ENCODE peak calls at places on chromosomes 1 and 21, in six cellular contexts. G is HCT116, J is WTC11, W is HepG2, Y is K562, B is GM12878. K is an unnamed sample.

GRCh38 chr1:30654188-30654587 is 69.2 kb downstream of the MATN1 start:
- DNase-seq in G (no peak), J (no peak), W (no peak), Y (no peak), B (no peak), K (no peak)

GRCh38 chr21:43364261-43364510 is 62.7 kb downstream of the SIK1 start:
- DNase-seq in G (no peak), J (no peak), W (no peak), Y (no peak), B (no peak), K (no peak)

GRCh38 chr1:208243522-208243850 is 698 bp downstream of the PLXNA2 start:
- DNase-seq in G (no peak), J (no peak), W (no peak), Y (no peak), B (no peak), K (no peak)

GRCh38 chr1:21907079-21907418 is 30.1 kb downstream of the HSPG2 start:
- DNase-seq in G (no peak), J (no peak), W (no peak), Y (no peak), B (no peak), K (no peak)

GRCh38 chr1:111907321-111907720 is 82.1 kb downstream of the KCND3 start:
- DNase-seq in G (no peak), J (no peak), W (no peak), Y (no peak), B (no peak), K (no peak)

GRCh38 chr1:18288609-18289219 is 181.1 kb downstream of the IGSF21 start:
- DNase-seq in G (no peak), J (no peak), W (no peak), Y (no peak), B (no peak), K (no peak)

GRCh38 chr1:93567255-93567918 is 114.2 kb downstream of the BCAR3 start:
- DNase-seq in G (no peak), J (no peak), W (peak), Y (peak), B (no peak), K (no peak)

GRCh38 chr1:110214454-110215404 is 4.6 kb downstream of the KCNC4 start:
- DNase-seq in G (no peak), J (no peak), W (peak), Y (no peak), B (no peak), K (no peak)

GRCh38 chr1:210233495-210234253 is 1.1 kb downstream of the SERTAD4 start:
- DNase-seq in G (peak), J (peak), W (no peak), Y (peak), B (no peak), K (peak)

GRCh38 chr1:116111196-116112021 is at the start of gene MAB21L3:
- DNase-seq in G (no peak), J (no peak), W (no peak), Y (no peak), B (peak), K (no peak)

GRCh38 chr1:246617156-246617555 is 50.9 kb downstream of the CNST start:
- DNase-seq in G (no peak), J (no peak), W (no peak), Y (no peak), B (no peak), K (no peak)

GRCh38 chr1:171438441-171438840 is 46.9 kb upstream of the PRRC2C start:
- DNase-seq in G (peak), J (no peak), W (no peak), Y (no peak), B (no peak), K (no peak)

GRCh38 chr1:185559684-185560310 is 174.4 kb upstream of the HMCN1 start:
- DNase-seq in G (peak), J (peak), W (peak), Y (peak), B (peak), K (peak)

GRCh38 chr1:26320896-26321295 is 3.1 kb downstream of the CD52 start:
- DNase-seq in G (no peak), J (no peak), W (no peak), Y (no peak), B (no peak), K (no peak)

GRCh38 chr1:234861761-234862160 is 251.8 kb upstream of the IRF2BP2 start:
- DNase-seq in G (no peak), J (no peak), W (no peak), Y (no peak), B (no peak), K (no peak)

GRCh38 chr1:155320661-155321576 is at the start of gene RUSC1:
- DNase-seq in G (no peak), J (peak), W (no peak), Y (peak), B (no peak), K (peak)

GRCh38 chr1:106055900-106056299 is 1000.6 kb upstream of the PRMT6 start:
- DNase-seq in G (no peak), J (no peak), W (no peak), Y (no peak), B (no peak), K (no peak)

GRCh38 chr1:80776286-80776685 is 1024.4 kb upstream of the ADGRL2 start:
- DNase-seq in G (no peak), J (no peak), W (no peak), Y (no peak), B (no peak), K (no peak)

GRCh38 chr1:3771108-3772026 is 1.2 kb upstream of the SMIM1 start:
- DNase-seq in G (no peak), J (no peak), W (peak), Y (peak), B (no peak), K (no peak)

GRCh38 chr21:45022348-45022675 is 52.1 kb upstream of the ADARB1 start:
- DNase-seq in G (no peak), J (no peak), W (no peak), Y (no peak), B (no peak), K (no peak)

GRCh38 chr21:45019887-45020537 is 54.4 kb upstream of the ADARB1 start:
- DNase-seq in G (no peak), J (peak), W (no peak), Y (no peak), B (no peak), K (no peak)

GRCh38 chr21:45021428-45022347 is 52.7 kb upstream of the ADARB1 start:
- DNase-seq in G (no peak), J (no peak), W (peak), Y (no peak), B (no peak), K (no peak)

GRCh38 chr21:45019076-45019886 is 55.1 kb upstream of the ADARB1 start:
- DNase-seq in G (no peak), J (peak), W (no peak), Y (no peak), B (no peak), K (no peak)

GRCh38 chr21:45020629-45021427 is 53.6 kb upstream of the ADARB1 start:
- DNase-seq in G (no peak), J (no peak), W (no peak), Y (no peak), B (no peak), K (no peak)
- TF ChIP-seq ATF3 in G (no peak), J (no peak), W (no peak), Y (no peak), B (no peak), K (no peak)

DNA sequence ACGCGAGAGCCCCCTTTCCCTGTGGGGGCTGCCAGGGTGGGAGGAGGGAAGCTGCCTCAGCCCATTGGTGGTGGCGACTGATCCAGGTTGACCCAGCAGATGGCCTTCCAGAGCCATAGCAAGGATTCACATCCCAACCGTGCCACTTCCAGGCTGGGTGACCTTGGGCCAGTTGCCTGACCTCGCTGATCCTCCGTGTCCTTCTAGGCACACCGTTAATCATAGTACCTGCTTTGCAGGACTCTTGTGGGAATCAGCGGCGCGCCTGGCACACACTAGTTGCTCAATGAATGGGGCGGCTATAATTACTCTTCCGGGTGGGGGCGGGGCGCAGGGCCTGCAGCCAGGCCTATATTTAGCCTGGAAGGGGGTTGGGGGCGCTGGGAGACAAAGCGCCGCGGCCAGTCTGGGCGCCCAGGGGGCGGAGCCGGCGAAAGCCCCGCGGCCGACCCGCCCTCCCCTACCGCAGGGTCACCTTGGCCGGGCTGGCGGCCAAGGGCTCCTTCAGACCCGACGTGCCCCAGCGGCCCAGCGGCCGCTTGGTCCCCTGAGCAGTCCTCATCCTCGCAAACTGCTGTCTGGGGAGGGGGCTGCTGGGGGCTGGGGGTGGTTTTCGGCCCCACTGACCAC is 5.1 kb downstream of the HSPB7 start:
- DNase-seq in G (peak), J (peak), W (peak), Y (peak), B (peak), K (peak)
- TF ChIP-seq ATF3 in G (no peak), J (no peak), W (no peak), Y (no peak), B (no peak), K (no peak)

DNA sequence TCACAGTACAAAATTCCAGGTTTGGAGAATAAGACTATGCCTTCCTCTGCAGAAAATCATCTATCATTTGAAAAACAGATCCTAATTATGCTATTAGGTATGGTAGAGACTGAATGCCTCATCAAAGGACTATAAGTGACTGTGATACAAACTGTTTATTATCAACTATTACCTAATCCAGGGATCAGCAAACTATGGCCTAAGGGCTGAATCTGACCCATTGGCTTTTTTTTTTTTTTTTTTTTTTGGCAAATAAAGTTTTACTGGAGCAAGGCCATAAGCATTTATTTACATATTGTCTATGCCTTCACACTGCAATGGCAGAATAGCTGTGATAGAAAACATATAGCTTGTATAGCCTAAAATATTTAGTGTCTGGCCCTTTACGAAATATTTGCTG is 4.7 kb upstream of the ASPM start:
- DNase-seq in G (no peak), J (no peak), W (no peak), Y (no peak), B (no peak), K (no peak)
- TF ChIP-seq ATF3 in G (no peak), J (no peak), W (no peak), Y (no peak), B (no peak), K (no peak)

DNA sequence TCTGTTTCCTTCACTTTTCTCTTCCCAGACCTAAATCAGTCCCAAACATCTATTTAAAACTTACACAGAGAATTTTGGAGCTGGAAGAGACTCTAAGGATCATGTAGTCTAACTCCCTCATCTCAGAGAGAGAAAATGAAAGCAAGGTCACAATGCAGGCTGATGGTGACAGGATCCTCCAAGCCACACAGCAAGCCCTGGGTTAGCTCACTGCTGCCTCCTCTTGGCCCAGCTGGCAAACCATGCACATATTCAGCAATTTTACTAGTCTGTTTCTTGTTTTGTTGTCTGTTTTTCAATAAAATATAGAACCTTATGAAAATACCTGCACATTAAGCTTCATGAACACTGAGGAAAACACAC is 27.7 kb upstream of the LY9 start:
- DNase-seq in G (no peak), J (peak), W (peak), Y (peak), B (peak), K (no peak)
- TF ChIP-seq ATF3 in G (no peak), J (no peak), W (no peak), Y (no peak), B (no peak), K (no peak)

K was measured in H1.